ENCODE peak calls at places on chromosomes 4 and X, in ten cellular contexts. G, Q, X, R, I, L, M, S, U and Z are unnamed samples.

GRCh38 chrX:3204606-3205005 is 141.8 kb downstream of the MXRA5 start:
- DNase-seq in S (no peak), R (no peak), G (no peak), Q (no peak), U (no peak), X (no peak), I (no peak), L (no peak), M (no peak), Z (no peak)

GRCh38 chrX:55488559-55489314 is 911 bp downstream of the USP51 start:
- DNase-seq in M (peak), I (peak), X (peak), S (peak), G (peak), L (peak), Q (peak), R (peak), U (peak), Z (peak)

GRCh38 chr4:147247577-147247976 is 233.3 kb upstream of the EDNRA start:
- DNase-seq in I (no peak), Q (no peak), G (no peak), X (no peak), L (no peak), S (no peak), U (no peak), R (no peak), M (no peak), Z (peak)

GRCh38 chr4:80538276-80538926 is 202.9 kb downstream of the CFAP299 start:
- DNase-seq in G (no peak), Q (no peak), U (no peak), L (no peak), S (no peak), I (no peak), X (no peak), R (peak), M (no peak), Z (no peak)

GRCh38 chrX:78945186-78945912 is at the start of gene P2RY10:
- DNase-seq in X (no peak), Q (no peak), G (no peak), U (no peak), M (peak), I (peak), R (no peak), S (no peak), L (no peak), Z (peak)

GRCh38 chr4:177964061-177964460 is 521.8 kb upstream of the AGA start:
- DNase-seq in U (no peak), L (no peak), R (peak), X (no peak), Q (no peak), I (no peak), S (no peak), G (no peak), M (no peak), Z (no peak)

GRCh38 chr4:1015179-1015578 is 3.8 kb downstream of the FGFRL1 start:
- DNase-seq in L (no peak), X (no peak), R (no peak), I (no peak), Q (no peak), S (no peak), G (no peak), U (no peak), M (no peak), Z (peak)

GRCh38 chr4:120052840-120053239 is 13.8 kb downstream of the MAD2L1 start:
- DNase-seq in X (no peak), U (peak), G (no peak), M (no peak), L (no peak), I (peak), S (no peak), R (peak), Q (peak), Z (no peak)

GRCh38 chr4:57037982-57038604 is 59.4 kb downstream of the POLR2B start:
- DNase-seq in R (no peak), I (peak), Q (peak), M (no peak), U (peak), G (peak), S (no peak), L (no peak), X (peak), Z (peak)

GRCh38 chr4:167274346-167274745 is 40.1 kb upstream of the SPOCK3 start:
- DNase-seq in I (no peak), X (no peak), S (no peak), L (no peak), U (no peak), R (no peak), Q (no peak), M (no peak), G (no peak), Z (no peak)

GRCh38 chr4:145956288-145956890 is 17.8 kb upstream of the ZNF827 start:
- DNase-seq in M (peak), U (peak), S (peak), L (peak), G (no peak), I (peak), Q (peak), R (peak), X (peak), Z (peak)

GRCh38 chr4:86579941-86580340 is 14.2 kb upstream of the PTPN13 start:
- DNase-seq in X (no peak), R (no peak), Q (no peak), G (no peak), U (no peak), S (no peak), M (no peak), I (no peak), L (no peak), Z (no peak)

GRCh38 chr4:151644625-151645024 is 116.2 kb downstream of the GATB start:
- DNase-seq in L (no peak), M (no peak), S (no peak), Q (peak), G (no peak), X (no peak), U (peak), R (no peak), I (peak), Z (peak)

GRCh38 chr4:2359591-2360390 is 58.7 kb downstream of the ZFYVE28 start:
- DNase-seq in I (no peak), L (no peak), G (peak), S (no peak), U (no peak), M (no peak), Q (no peak), R (no peak), X (no peak), Z (no peak)

GRCh38 chr4:141131738-141132688 is 1.3 kb downstream of the RNF150 start:
- DNase-seq in R (no peak), I (peak), L (no peak), M (no peak), S (no peak), U (peak), G (peak), Q (no peak), X (peak), Z (no peak)

GRCh38 chr4:54525602-54526001 is 132.2 kb upstream of the KIT start:
- DNase-seq in I (no peak), M (no peak), X (no peak), Q (no peak), S (no peak), G (no peak), L (no peak), R (peak), U (no peak), Z (no peak)

GRCh38 chr4:2694691-2695090 is 61.4 kb downstream of the TNIP2 start:
- DNase-seq in G (no peak), Q (no peak), X (no peak), U (no peak), I (no peak), M (no peak), S (no peak), L (no peak), R (no peak), Z (no peak)

GRCh38 chr4:7736436-7737267 is 203.0 kb downstream of the AFAP1 start:
- DNase-seq in M (no peak), L (no peak), G (no peak), U (peak), S (no peak), R (no peak), Q (no peak), I (no peak), X (no peak), Z (no peak)

GRCh38 chr4:75180790-75181776 is 248.2 kb downstream of the PARM1 start:
- DNase-seq in S (peak), L (no peak), X (no peak), G (no peak), R (no peak), Q (no peak), U (no peak), M (no peak), I (no peak), Z (peak)

GRCh38 chr4:164997324-164997723 is 19.9 kb upstream of the TRIM61 start:
- DNase-seq in X (no peak), U (no peak), M (no peak), R (no peak), L (no peak), Q (no peak), I (peak), G (no peak), S (no peak), Z (peak)

GRCh38 chr4:101103381-101104142 is 243.8 kb downstream of the PPP3CA start:
- DNase-seq in G (no peak), U (peak), L (no peak), X (no peak), Q (peak), I (peak), S (no peak), M (no peak), R (no peak), Z (peak)

GRCh38 chr4:152325831-152326230 is 210.1 kb downstream of the FBXW7 start:
- DNase-seq in R (no peak), Q (no peak), L (no peak), S (no peak), G (no peak), I (no peak), X (no peak), U (no peak), M (no peak), Z (no peak)

GRCh38 chr4:8830056-8830455 is 41.6 kb downstream of the HMX1 start:
- DNase-seq in X (no peak), Q (no peak), L (no peak), R (no peak), S (no peak), I (no peak), M (no peak), G (no peak), U (no peak), Z (no peak)

GRCh38 chr4:142845293-142846070 is 619 bp downstream of the INPP4B start:
- DNase-seq in U (peak), S (no peak), L (no peak), M (no peak), I (peak), Q (no peak), G (peak), X (peak), R (no peak), Z (no peak)

GRCh38 chr4:91025240-91026173 is 898.3 kb downstream of the CCSER1 start:
- DNase-seq in I (no peak), R (no peak), S (no peak), G (no peak), L (no peak), M (no peak), X (no peak), Q (no peak), U (no peak), Z (peak)

GRCh38 chr4:15956179-15956850 is 6.7 kb downstream of the FGFBP2 start:
- DNase-seq in L (peak), Q (peak), I (peak), G (peak), R (peak), X (peak), S (peak), U (peak), M (peak), Z (peak)

GRCh38 chr4:76386566-76387305 is 34.2 kb downstream of the CCDC158 start:
- DNase-seq in X (no peak), R (no peak), L (no peak), U (no peak), G (no peak), Q (no peak), M (no peak), I (no peak), S (no peak), Z (no peak)

GRCh38 chr4:126209117-126209516 is 894.4 kb downstream of the FAT4 start:
- DNase-seq in S (no peak), U (no peak), X (no peak), R (no peak), G (no peak), I (no peak), L (no peak), Q (no peak), M (no peak), Z (no peak)

GRCh38 chrX:13721819-13722527 is 12.4 kb downstream of the TRAPPC2 start:
- DNase-seq in U (no peak), L (no peak), M (no peak), Q (peak), G (no peak), I (peak), S (no peak), R (no peak), X (no peak), Z (peak)

GRCh38 chr4:2406920-2407319 is 11.5 kb downstream of the ZFYVE28 start:
- DNase-seq in Q (no peak), L (no peak), R (no peak), X (no peak), G (peak), I (no peak), M (no peak), U (no peak), S (no peak), Z (no peak)

GRCh38 chr4:15778191-15778741 is at the start of gene CD38:
- DNase-seq in L (no peak), S (peak), X (no peak), R (no peak), U (peak), G (no peak), I (no peak), M (no peak), Q (no peak), Z (no peak)

GRCh38 chr4:101277661-101278060 is 69.7 kb downstream of the PPP3CA start:
- DNase-seq in I (no peak), G (no peak), Q (no peak), X (no peak), R (peak), U (no peak), M (no peak), L (no peak), S (no peak), Z (no peak)

GRCh38 chr4:87734936-87735335 is 64.4 kb upstream of the IBSP start:
- DNase-seq in G (no peak), R (no peak), L (no peak), X (no peak), I (no peak), U (no peak), Q (no peak), M (no peak), S (no peak), Z (no peak)

GRCh38 chr4:632926-633325 is 7.6 kb downstream of the PDE6B start:
- DNase-seq in Q (no peak), U (no peak), R (no peak), G (no peak), I (no peak), S (no peak), L (no peak), X (no peak), M (no peak), Z (no peak)